ENCODE peak calls at places on chromosomes 5 and 9, in eight cellular contexts. One of them, this sample, is unnamed. For H3K36me3, the result is how much of the 10 kb centered on the place peaks cover.

GRCh38 chr9:97408562-97408961 is 3.3 kb upstream of the TDRD7 start:
- DNase-seq in osteoblast: no peak
- DNase-seq in fibroblast of lung: no peak
- DNase-seq in CD8-positive, alpha-beta memory T cell: no peak
- DNase-seq in heart right ventricle: no peak
- DNase-seq in PC-3: no peak
- DNase-seq in CD8-positive, alpha-beta T cell: no peak
- DNase-seq in adrenal gland: no peak
- DNase-seq in this sample: no peak

GRCh38 chr5:173524136-173524535 is 92.3 kb downstream of the BOD1 start:
- DNase-seq in osteoblast: no peak
- DNase-seq in fibroblast of lung: no peak
- DNase-seq in CD8-positive, alpha-beta memory T cell: no peak
- DNase-seq in heart right ventricle: no peak
- DNase-seq in PC-3: no peak
- DNase-seq in CD8-positive, alpha-beta T cell: no peak
- DNase-seq in adrenal gland: no peak
- DNase-seq in this sample: no peak

GRCh38 chr5:74595143-74595915 is 45.2 kb downstream of the ENC1 start:
- DNase-seq in osteoblast: peak
- DNase-seq in fibroblast of lung: peak
- DNase-seq in CD8-positive, alpha-beta memory T cell: no peak
- DNase-seq in heart right ventricle: no peak
- DNase-seq in PC-3: no peak
- DNase-seq in CD8-positive, alpha-beta T cell: no peak
- DNase-seq in adrenal gland: peak
- DNase-seq in this sample: no peak

GRCh38 chr5:159262859-159263568 is at the start of gene UBLCP1:
- DNase-seq in osteoblast: peak
- DNase-seq in fibroblast of lung: peak
- DNase-seq in CD8-positive, alpha-beta memory T cell: peak
- DNase-seq in heart right ventricle: peak
- DNase-seq in PC-3: peak
- DNase-seq in CD8-positive, alpha-beta T cell: peak
- DNase-seq in adrenal gland: peak
- DNase-seq in this sample: peak

GRCh38 chr9:38107811-38108304 is 38.8 kb upstream of the SHB start:
- DNase-seq in osteoblast: no peak
- DNase-seq in fibroblast of lung: no peak
- DNase-seq in CD8-positive, alpha-beta memory T cell: no peak
- DNase-seq in heart right ventricle: no peak
- DNase-seq in PC-3: no peak
- DNase-seq in CD8-positive, alpha-beta T cell: no peak
- DNase-seq in adrenal gland: no peak
- DNase-seq in this sample: no peak

GRCh38 chr9:69744688-69745380 is 15.0 kb downstream of the PTAR1 start:
- DNase-seq in osteoblast: no peak
- DNase-seq in fibroblast of lung: no peak
- DNase-seq in CD8-positive, alpha-beta memory T cell: no peak
- DNase-seq in heart right ventricle: no peak
- DNase-seq in PC-3: peak
- DNase-seq in CD8-positive, alpha-beta T cell: no peak
- DNase-seq in adrenal gland: no peak
- DNase-seq in this sample: no peak

GRCh38 chr9:20209421-20210340 is 412.6 kb downstream of the MLLT3 start:
- DNase-seq in osteoblast: no peak
- DNase-seq in fibroblast of lung: no peak
- DNase-seq in CD8-positive, alpha-beta memory T cell: peak
- DNase-seq in heart right ventricle: no peak
- DNase-seq in PC-3: no peak
- DNase-seq in CD8-positive, alpha-beta T cell: peak
- DNase-seq in adrenal gland: no peak
- DNase-seq in this sample: no peak

GRCh38 chr5:57736716-57737115 is 254.1 kb upstream of the ACTBL2 start:
- DNase-seq in osteoblast: no peak
- DNase-seq in fibroblast of lung: no peak
- DNase-seq in CD8-positive, alpha-beta memory T cell: no peak
- DNase-seq in heart right ventricle: no peak
- DNase-seq in PC-3: no peak
- DNase-seq in CD8-positive, alpha-beta T cell: no peak
- DNase-seq in adrenal gland: no peak
- DNase-seq in this sample: no peak

GRCh38 chr5:73822276-73822988 is 196.4 kb downstream of the ARHGEF28 start:
- DNase-seq in osteoblast: no peak
- DNase-seq in fibroblast of lung: no peak
- DNase-seq in CD8-positive, alpha-beta memory T cell: no peak
- DNase-seq in heart right ventricle: no peak
- DNase-seq in PC-3: no peak
- DNase-seq in CD8-positive, alpha-beta T cell: no peak
- DNase-seq in adrenal gland: no peak
- DNase-seq in this sample: no peak

GRCh38 chr9:109934499-109935214 is 154.7 kb downstream of the PALM2AKAP2 start:
- DNase-seq in osteoblast: peak
- DNase-seq in fibroblast of lung: peak
- DNase-seq in CD8-positive, alpha-beta memory T cell: no peak
- DNase-seq in heart right ventricle: no peak
- DNase-seq in PC-3: no peak
- DNase-seq in CD8-positive, alpha-beta T cell: no peak
- DNase-seq in adrenal gland: no peak
- DNase-seq in this sample: no peak

GRCh38 chr9:117795271-117795670 is 91.1 kb downstream of the TLR4 start:
- DNase-seq in osteoblast: no peak
- DNase-seq in fibroblast of lung: no peak
- DNase-seq in CD8-positive, alpha-beta memory T cell: no peak
- DNase-seq in heart right ventricle: no peak
- DNase-seq in PC-3: no peak
- DNase-seq in CD8-positive, alpha-beta T cell: no peak
- DNase-seq in adrenal gland: no peak
- DNase-seq in this sample: no peak

GRCh38 chr5:87115839-87116364 is 151.8 kb upstream of the RASA1 start:
- DNase-seq in osteoblast: no peak
- DNase-seq in fibroblast of lung: no peak
- DNase-seq in CD8-positive, alpha-beta memory T cell: no peak
- DNase-seq in heart right ventricle: no peak
- DNase-seq in PC-3: no peak
- DNase-seq in CD8-positive, alpha-beta T cell: no peak
- DNase-seq in adrenal gland: no peak
- DNase-seq in this sample: no peak

GRCh38 chr5:82295144-82295543 is 17.0 kb upstream of the RPS23 start:
- DNase-seq in osteoblast: no peak
- DNase-seq in fibroblast of lung: peak
- DNase-seq in CD8-positive, alpha-beta memory T cell: no peak
- DNase-seq in heart right ventricle: no peak
- DNase-seq in PC-3: no peak
- DNase-seq in CD8-positive, alpha-beta T cell: no peak
- DNase-seq in adrenal gland: no peak
- DNase-seq in this sample: no peak

GRCh38 chr5:151596839-151597539 is 5.9 kb upstream of the FAT2 start:
- DNase-seq in osteoblast: no peak
- DNase-seq in fibroblast of lung: no peak
- DNase-seq in CD8-positive, alpha-beta memory T cell: no peak
- DNase-seq in heart right ventricle: peak
- DNase-seq in PC-3: no peak
- DNase-seq in CD8-positive, alpha-beta T cell: no peak
- DNase-seq in adrenal gland: no peak
- DNase-seq in this sample: peak

GRCh38 chr5:109482748-109483147 is 73.0 kb upstream of the PJA2 start:
- DNase-seq in osteoblast: no peak
- DNase-seq in fibroblast of lung: no peak
- DNase-seq in CD8-positive, alpha-beta memory T cell: no peak
- DNase-seq in heart right ventricle: no peak
- DNase-seq in PC-3: no peak
- DNase-seq in CD8-positive, alpha-beta T cell: no peak
- DNase-seq in adrenal gland: no peak
- DNase-seq in this sample: no peak

GRCh38 chr5:78647838-78648358 is 674 bp downstream of the LHFPL2 start:
- DNase-seq in osteoblast: peak
- DNase-seq in fibroblast of lung: peak
- DNase-seq in CD8-positive, alpha-beta memory T cell: no peak
- DNase-seq in heart right ventricle: peak
- DNase-seq in PC-3: peak
- DNase-seq in CD8-positive, alpha-beta T cell: no peak
- DNase-seq in adrenal gland: peak
- DNase-seq in this sample: no peak

GRCh38 chr9:134355561-134356278 is 29.5 kb downstream of the RXRA start:
- DNase-seq in osteoblast: no peak
- DNase-seq in fibroblast of lung: no peak
- DNase-seq in CD8-positive, alpha-beta memory T cell: no peak
- DNase-seq in heart right ventricle: no peak
- DNase-seq in PC-3: peak
- DNase-seq in CD8-positive, alpha-beta T cell: no peak
- DNase-seq in adrenal gland: no peak
- DNase-seq in this sample: peak

GRCh38 chr5:131996210-131997025 is 15.0 kb downstream of the ACSL6 start:
- DNase-seq in osteoblast: peak
- DNase-seq in fibroblast of lung: no peak
- DNase-seq in CD8-positive, alpha-beta memory T cell: no peak
- DNase-seq in heart right ventricle: no peak
- DNase-seq in PC-3: peak
- DNase-seq in CD8-positive, alpha-beta T cell: no peak
- DNase-seq in adrenal gland: no peak
- DNase-seq in this sample: no peak

GRCh38 chr5:120567066-120567465 is 103.0 kb downstream of the PRR16 start:
- DNase-seq in osteoblast: no peak
- DNase-seq in fibroblast of lung: no peak
- DNase-seq in CD8-positive, alpha-beta memory T cell: no peak
- DNase-seq in heart right ventricle: no peak
- DNase-seq in PC-3: no peak
- DNase-seq in CD8-positive, alpha-beta T cell: no peak
- DNase-seq in adrenal gland: no peak
- DNase-seq in this sample: no peak

GRCh38 chr5:132678735-132679134 is 4.9 kb downstream of the IL4 start:
- DNase-seq in osteoblast: no peak
- DNase-seq in fibroblast of lung: no peak
- DNase-seq in CD8-positive, alpha-beta memory T cell: no peak
- DNase-seq in heart right ventricle: no peak
- DNase-seq in PC-3: no peak
- DNase-seq in CD8-positive, alpha-beta T cell: no peak
- DNase-seq in adrenal gland: no peak
- DNase-seq in this sample: no peak

GRCh38 chr5:66306844-66307315 is 162.8 kb downstream of the SREK1 start:
- DNase-seq in osteoblast: no peak
- DNase-seq in fibroblast of lung: no peak
- DNase-seq in CD8-positive, alpha-beta memory T cell: no peak
- DNase-seq in heart right ventricle: no peak
- DNase-seq in PC-3: no peak
- DNase-seq in CD8-positive, alpha-beta T cell: no peak
- DNase-seq in adrenal gland: no peak
- DNase-seq in this sample: no peak

GRCh38 chr5:108379722-108380530 is 2.0 kb downstream of the FBXL17 start:
- DNase-seq in osteoblast: peak
- DNase-seq in fibroblast of lung: peak
- DNase-seq in CD8-positive, alpha-beta memory T cell: no peak
- DNase-seq in heart right ventricle: no peak
- DNase-seq in PC-3: peak
- DNase-seq in CD8-positive, alpha-beta T cell: peak
- DNase-seq in adrenal gland: no peak
- DNase-seq in this sample: no peak

GRCh38 chr5:149415245-149415967 is 36.3 kb upstream of the IL17B start:
- DNase-seq in osteoblast: no peak
- DNase-seq in fibroblast of lung: no peak
- DNase-seq in CD8-positive, alpha-beta memory T cell: no peak
- DNase-seq in heart right ventricle: no peak
- DNase-seq in PC-3: no peak
- DNase-seq in CD8-positive, alpha-beta T cell: no peak
- DNase-seq in adrenal gland: no peak
- DNase-seq in this sample: no peak
- H3K36me3 ChIP-seq in osteoblast: half or more
- H3K36me3 ChIP-seq in fibroblast of lung: under half
- H3K36me3 ChIP-seq in CD8-positive, alpha-beta memory T cell: under half
- H3K36me3 ChIP-seq in heart right ventricle: under half
- H3K36me3 ChIP-seq in PC-3: under half
- H3K36me3 ChIP-seq in CD8-positive, alpha-beta T cell: under half
- H3K36me3 ChIP-seq in adrenal gland: under half
- H3K36me3 ChIP-seq in this sample: under half

GRCh38 chr5:1108008-1108864 is 3.6 kb downstream of the SLC12A7 start:
- DNase-seq in osteoblast: no peak
- DNase-seq in fibroblast of lung: no peak
- DNase-seq in CD8-positive, alpha-beta memory T cell: no peak
- DNase-seq in heart right ventricle: no peak
- DNase-seq in PC-3: no peak
- DNase-seq in CD8-positive, alpha-beta T cell: no peak
- DNase-seq in adrenal gland: peak
- DNase-seq in this sample: no peak
- H3K4me3 ChIP-seq in osteoblast: no peak
- H3K4me3 ChIP-seq in fibroblast of lung: no peak
- H3K4me3 ChIP-seq in CD8-positive, alpha-beta memory T cell: no peak
- H3K4me3 ChIP-seq in heart right ventricle: peak
- H3K4me3 ChIP-seq in PC-3: no peak
- H3K4me3 ChIP-seq in CD8-positive, alpha-beta T cell: no peak
- H3K4me3 ChIP-seq in adrenal gland: no peak
- H3K4me3 ChIP-seq in this sample: no peak

DNA sequence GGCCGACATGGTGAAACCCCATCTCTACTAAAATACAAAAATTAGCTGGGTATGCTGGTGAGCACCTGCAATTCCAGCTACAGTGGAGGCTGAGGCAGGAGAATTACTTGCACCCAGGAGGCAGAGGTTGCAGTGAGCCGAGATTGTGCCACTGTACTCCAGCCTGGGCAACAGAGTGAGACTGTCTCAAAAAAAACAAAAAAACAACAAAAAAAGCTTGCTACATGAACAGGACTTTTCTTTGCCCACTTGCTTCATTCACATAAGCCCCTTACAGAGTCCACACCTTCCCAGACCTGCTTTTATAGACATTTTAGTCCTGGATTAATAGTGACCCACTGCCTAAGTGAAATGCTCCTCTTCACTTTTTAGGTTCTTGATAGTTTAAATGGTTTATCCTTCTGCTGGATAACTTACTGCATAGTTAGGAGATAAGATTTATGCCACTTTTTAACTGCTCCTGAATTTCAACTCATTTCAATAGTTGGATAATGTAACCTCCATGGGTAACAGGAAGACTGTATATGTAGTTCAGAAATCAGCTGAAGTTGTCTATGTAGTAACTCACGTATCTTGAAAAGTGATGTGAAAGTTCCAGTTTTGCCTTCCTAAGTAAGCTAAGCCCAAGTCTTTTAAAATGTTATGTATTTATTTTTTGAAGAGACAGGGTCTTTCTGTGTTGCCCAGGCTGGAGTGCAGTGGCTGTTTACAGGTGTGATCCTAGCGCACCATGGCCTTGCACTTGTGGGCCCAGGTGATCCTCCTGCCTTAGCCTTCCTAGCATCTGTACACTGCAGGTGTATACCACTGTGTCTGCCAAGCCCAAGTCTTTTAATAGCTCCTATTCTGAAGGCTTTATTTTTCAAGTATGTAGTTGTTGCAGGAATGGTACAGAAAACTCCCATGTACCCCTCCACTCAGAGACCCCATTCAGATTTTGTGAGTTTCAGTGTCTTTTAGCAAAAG is 19.7 kb downstream of the SUB1 start:
- DNase-seq in osteoblast: peak
- DNase-seq in fibroblast of lung: no peak
- DNase-seq in CD8-positive, alpha-beta memory T cell: no peak
- DNase-seq in heart right ventricle: no peak
- DNase-seq in PC-3: no peak
- DNase-seq in CD8-positive, alpha-beta T cell: no peak
- DNase-seq in adrenal gland: no peak
- DNase-seq in this sample: no peak
- H3K36me3 ChIP-seq in osteoblast: under half
- H3K36me3 ChIP-seq in fibroblast of lung: under half
- H3K36me3 ChIP-seq in CD8-positive, alpha-beta memory T cell: under half
- H3K36me3 ChIP-seq in heart right ventricle: under half
- H3K36me3 ChIP-seq in PC-3: under half
- H3K36me3 ChIP-seq in CD8-positive, alpha-beta T cell: under half
- H3K36me3 ChIP-seq in adrenal gland: under half
- H3K36me3 ChIP-seq in this sample: under half

GRCh38 chr9:137294684-137295312 is 7.3 kb downstream of the NRARP start:
- DNase-seq in osteoblast: peak
- DNase-seq in fibroblast of lung: no peak
- DNase-seq in CD8-positive, alpha-beta memory T cell: no peak
- DNase-seq in heart right ventricle: peak
- DNase-seq in PC-3: peak
- DNase-seq in CD8-positive, alpha-beta T cell: no peak
- DNase-seq in adrenal gland: no peak
- DNase-seq in this sample: peak
- H3K4me3 ChIP-seq in osteoblast: peak
- H3K4me3 ChIP-seq in fibroblast of lung: no peak
- H3K4me3 ChIP-seq in CD8-positive, alpha-beta memory T cell: peak
- H3K4me3 ChIP-seq in heart right ventricle: peak
- H3K4me3 ChIP-seq in PC-3: no peak
- H3K4me3 ChIP-seq in CD8-positive, alpha-beta T cell: peak
- H3K4me3 ChIP-seq in adrenal gland: no peak
- H3K4me3 ChIP-seq in this sample: peak

This sample was measured in H7.